ENCODE peak calls at places on chromosome X, in nine cellular contexts. Z is effector CD8-positive, alpha-beta T cell; G is SK-N-MC; Y is NCI-H1092 treated with DMSO at 0.1 percent for 48 hours; R is naive thymus-derived CD8-positive, alpha-beta T cell; M is activated CD8-positive, alpha-beta memory T cell treated with anti-CD3 and anti-CD28 coated beads, Interleukin-2, amount 50 U/mL, for 4 hours; L is left kidney; P is NCI-H524; X is AG08396. N is an unnamed sample.

GRCh38 chrX:107154787-107155620 is 36.4 kb upstream of the RBM41 start:
- DNase-seq in Z (no peak), G (no peak), Y (no peak), R (peak), M (peak), L (peak), P (no peak), X (no peak), N (no peak)

GRCh38 chrX:141733371-141733770 is 34.8 kb upstream of the SPANXD start:
- DNase-seq in Z (no peak), G (no peak), Y (no peak), R (no peak), M (no peak), L (no peak), P (no peak), X (peak), N (no peak)

GRCh38 chrX:129115104-129115503 is 408.2 kb downstream of the SMARCA1 start:
- DNase-seq in Z (no peak), G (no peak), Y (peak), R (no peak), M (no peak), L (peak), P (peak), X (peak), N (peak)

GRCh38 chrX:85109235-85109634 is 105.6 kb downstream of the APOOL start:
- DNase-seq in Z (no peak), G (no peak), Y (no peak), R (no peak), M (no peak), L (no peak), P (peak), X (no peak), N (peak)

GRCh38 chrX:4909245-4909830 is 1195.9 kb upstream of the PRKX start:
- DNase-seq in Z (no peak), G (no peak), Y (no peak), R (no peak), M (no peak), L (no peak), P (no peak), X (no peak), N (no peak)

GRCh38 chrX:24002792-24003191 is 24.2 kb downstream of the KLHL15 start:
- DNase-seq in Z (no peak), G (no peak), Y (no peak), R (no peak), M (no peak), L (no peak), P (no peak), X (no peak), N (no peak)

GRCh38 chrX:103726477-103726876 is 15.8 kb downstream of the TMEM31 start:
- DNase-seq in Z (no peak), G (no peak), Y (no peak), R (no peak), M (no peak), L (no peak), P (no peak), X (no peak), N (no peak)

GRCh38 chrX:108165349-108166111 is 74.0 kb downstream of the ATG4A start:
- DNase-seq in Z (no peak), G (no peak), Y (no peak), R (no peak), M (no peak), L (peak), P (peak), X (peak), N (peak)

GRCh38 chrX:138411048-138411447 is 300.5 kb downstream of the FGF13 start:
- DNase-seq in Z (no peak), G (no peak), Y (no peak), R (no peak), M (no peak), L (peak), P (no peak), X (no peak), N (no peak)

GRCh38 chrX:153507484-153508178 is 9.8 kb upstream of the ATP2B3 start:
- DNase-seq in Z (peak), G (peak), Y (peak), R (peak), M (peak), L (peak), P (peak), X (peak), N (peak)

GRCh38 chrX:48468247-48468671 is 1.8 kb downstream of the SLC38A5 start:
- DNase-seq in Z (no peak), G (no peak), Y (no peak), R (no peak), M (peak), L (peak), P (peak), X (peak), N (peak)

GRCh38 chrX:18886344-18887161 is 97.4 kb downstream of the PHKA2 start:
- DNase-seq in Z (peak), G (no peak), Y (peak), R (peak), M (peak), L (peak), P (peak), X (peak), N (peak)

GRCh38 chrX:23062359-23062758 is 62.6 kb downstream of the DDX53 start:
- DNase-seq in Z (no peak), G (no peak), Y (no peak), R (no peak), M (no peak), L (no peak), P (no peak), X (no peak), N (no peak)

GRCh38 chrX:48971325-48972213 is at the start of gene KCND1:
- DNase-seq in Z (no peak), G (peak), Y (peak), R (no peak), M (no peak), L (peak), P (no peak), X (peak), N (peak)

GRCh38 chrX:68490644-68491043 is 8.2 kb upstream of the YIPF6 start:
- DNase-seq in Z (no peak), G (no peak), Y (no peak), R (no peak), M (no peak), L (peak), P (peak), X (peak), N (no peak)

GRCh38 chrX:87900320-87900908 is 382.8 kb downstream of the KLHL4 start:
- DNase-seq in Z (no peak), G (no peak), Y (no peak), R (no peak), M (no peak), L (no peak), P (no peak), X (no peak), N (no peak)

GRCh38 chrX:72306085-72306801 is 529 bp upstream of the CITED1 start:
- DNase-seq in Z (no peak), G (no peak), Y (peak), R (no peak), M (no peak), L (peak), P (peak), X (no peak), N (peak)

GRCh38 chrX:20666316-20666715 is 399.6 kb upstream of the RPS6KA3 start:
- DNase-seq in Z (no peak), G (no peak), Y (no peak), R (no peak), M (no peak), L (no peak), P (no peak), X (no peak), N (no peak)

GRCh38 chrX:42565739-42566138 is 212.2 kb downstream of the PPP1R2C start:
- DNase-seq in Z (no peak), G (no peak), Y (no peak), R (no peak), M (no peak), L (no peak), P (no peak), X (no peak), N (no peak)